ENCODE peak calls at places on chromosomes 16 and 17, in five cellular contexts. I is K562, E is H1, D is GM12878, Z is HepG2. J is an unnamed sample.

GRCh38 chr17:45240905-45241314 is 19.2 kb downstream of the FMNL1 start:
- DNase-seq in D (no peak), E (no peak), I (no peak), Z (no peak), J (no peak)

GRCh38 chr16:83769397-83770008 is 38.3 kb upstream of the HSBP1 start:
- DNase-seq in D (no peak), I (no peak), Z (no peak), E (no peak), J (no peak)

GRCh38 chr16:1788095-1788707 is 5.3 kb downstream of the IGFALS start:
- DNase-seq in I (no peak), D (no peak), E (no peak), Z (no peak), J (no peak)

GRCh38 chr17:8122923-8123694 is 797 bp downstream of the HES7 start:
- DNase-seq in Z (no peak), I (peak; percentile 24), D (no peak), E (peak; percentile 69), J (peak; percentile 48)

GRCh38 chr16:19884611-19885455 is at the start of gene GPRC5B:
- DNase-seq in D (no peak), E (peak; percentile 78), I (peak; percentile 62), Z (no peak), J (peak; percentile 91)

GRCh38 chr16:67869653-67870052 is 3.2 kb upstream of the EDC4 start:
- DNase-seq in E (no peak), I (no peak), D (no peak), Z (no peak), J (no peak)

GRCh38 chr17:68020451-68020779 is 15.1 kb upstream of the KPNA2 start:
- DNase-seq in I (no peak), D (no peak), E (no peak), Z (peak; percentile 41), J (no peak)

GRCh38 chr16:50626868-50627267 is 54.2 kb downstream of the SNX20 start:
- DNase-seq in Z (no peak), E (no peak), D (no peak), I (no peak), J (no peak)

GRCh38 chr16:84360170-84360569 is 8.2 kb upstream of the ATP2C2 start:
- DNase-seq in E (no peak), Z (no peak), I (no peak), D (no peak), J (no peak)

GRCh38 chr16:67226804-67227566 is at the start of gene TMEM208:
- DNase-seq in I (peak; percentile 99), E (peak; percentile 99), D (peak; percentile 97), Z (peak; percentile 99), J (peak; percentile 97)

GRCh38 chr16:5850632-5851175 is 753.1 kb upstream of the EEF2KMT start:
- DNase-seq in Z (no peak), D (no peak), I (no peak), E (no peak), J (no peak)

GRCh38 chr16:65876624-65877023 is 489.9 kb upstream of the CDH5 start:
- DNase-seq in Z (no peak), E (no peak), D (no peak), I (no peak), J (no peak)

GRCh38 chr17:33039874-33040273 is 48.2 kb downstream of the SPACA3 start:
- DNase-seq in E (no peak), D (no peak), Z (no peak), I (no peak), J (no peak)

GRCh38 chr16:81429045-81429521 is 15.5 kb upstream of the CMIP start:
- DNase-seq in Z (peak; percentile 76), D (no peak), E (no peak), I (peak; percentile 66), J (peak; percentile 56)

GRCh38 chr17:62713096-62713870 is 85.8 kb downstream of the MRC2 start:
- DNase-seq in I (no peak), D (no peak), E (no peak), Z (no peak), J (no peak)

GRCh38 chr16:24858219-24859041 is 12.7 kb downstream of the SLC5A11 start:
- DNase-seq in I (peak; percentile 67), Z (peak; percentile 72), E (peak; percentile 85), D (no peak), J (no peak)

GRCh38 chr16:67943619-67944503 is at the start of gene LCAT:
- DNase-seq in Z (peak; percentile 78), E (no peak), I (peak; percentile 48), D (no peak), J (no peak)

GRCh38 chr16:84004442-84004841 is 36.4 kb downstream of the NECAB2 start:
- DNase-seq in Z (no peak), I (no peak), E (no peak), D (no peak), J (no peak)

GRCh38 chr16:81237282-81237681 is 1.2 kb upstream of the BCO1 start:
- DNase-seq in D (no peak), Z (no peak), I (no peak), E (no peak), J (no peak)

GRCh38 chr16:29916979-29917378 is 9.0 kb downstream of the KCTD13 start:
- DNase-seq in Z (peak; percentile 41), E (no peak), I (no peak), D (no peak), J (peak; percentile 28)

GRCh38 chr16:49499018-49499785 is 125.6 kb downstream of the C16orf78 start:
- DNase-seq in D (no peak), I (no peak), Z (no peak), E (no peak), J (no peak)

GRCh38 chr17:44198721-44199552 is 747 bp downstream of the ATXN7L3 start:
- DNase-seq in I (peak; percentile 69), Z (no peak), D (no peak), E (peak; percentile 74), J (peak; percentile 97)

GRCh38 chr16:28538733-28539596 is at the start of gene NUPR1:
- DNase-seq in D (no peak), Z (peak; percentile 89), I (no peak), E (no peak), J (no peak)

GRCh38 chr16:9039208-9039607 is 52.2 kb upstream of the HAPSTR1 start:
- DNase-seq in D (no peak), E (no peak), I (peak; percentile 43), Z (no peak), J (no peak)

GRCh38 chr17:64309710-64310109 is 46.6 kb upstream of the TEX2 start:
- DNase-seq in E (no peak), D (no peak), I (no peak), Z (no peak), J (no peak)
- H2AFZ ChIP-seq in E (no peak overlapping the region), D (no peak overlapping the region), I (peak overlapping the region; percentile 14), Z (no peak overlapping the region), J (no peak overlapping the region)

DNA sequence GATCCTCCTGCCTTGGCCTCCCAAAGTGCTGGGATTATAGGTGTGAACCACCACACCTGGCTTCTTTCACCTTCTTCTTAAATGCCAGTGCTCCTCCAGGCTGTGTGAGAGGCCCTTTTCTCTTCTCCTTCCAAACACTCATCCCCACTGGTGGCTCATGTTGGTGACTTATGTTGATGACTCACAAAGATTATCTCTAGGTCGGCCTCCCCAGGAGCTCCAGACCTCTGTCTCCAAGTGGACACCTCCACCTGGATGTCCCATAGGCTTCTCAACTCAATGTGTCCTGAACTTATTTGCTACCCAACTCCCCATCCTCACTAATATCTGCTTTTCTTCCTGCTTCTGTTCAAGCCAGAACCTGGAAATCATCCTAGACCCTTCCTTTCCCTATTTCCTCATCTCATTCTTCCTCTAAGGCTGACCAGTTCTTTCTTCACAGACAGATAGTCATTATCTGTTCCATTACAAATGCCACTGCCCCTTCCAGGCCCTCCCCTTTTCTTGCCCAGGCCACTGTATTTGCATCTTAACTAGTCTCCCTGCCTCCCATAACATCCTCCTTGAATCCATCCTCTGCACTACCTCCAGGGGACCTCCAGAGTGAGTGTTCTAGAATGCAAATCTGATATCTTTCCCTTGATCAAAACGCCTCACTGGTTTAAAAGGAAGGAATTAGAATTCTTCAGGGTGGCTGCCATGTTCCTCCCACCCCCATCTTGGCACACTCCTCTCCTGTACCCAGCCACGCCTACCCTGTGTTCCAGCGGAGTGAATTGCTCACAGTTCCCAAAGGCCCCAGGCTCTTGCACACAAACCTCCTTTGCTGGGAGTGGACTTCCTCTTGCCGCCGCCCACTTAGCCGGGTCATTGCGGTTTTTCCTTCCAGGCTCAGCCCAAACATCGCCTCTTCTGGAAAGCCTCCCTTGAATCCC is 34.8 kb upstream of the FBXO47 start:
- DNase-seq in I (peak; percentile 77), D (no peak), E (no peak), Z (no peak), J (no peak)
- TF ChIP-seq GABPA in I (no peak), D (no peak), E (no peak), Z (no peak), J (no peak)

GRCh38 chr16:58419241-58420012 is 27.2 kb downstream of the GINS3 start:
- DNase-seq in E (peak; percentile 49), Z (no peak), I (no peak), D (no peak), J (no peak)

GRCh38 chr16:58417600-58417999 is 25.3 kb downstream of the GINS3 start:
- DNase-seq in E (no peak), Z (no peak), I (no peak), D (no peak), J (peak; percentile 49)

GRCh38 chr16:58418026-58418425 is 25.8 kb downstream of the GINS3 start:
- DNase-seq in E (no peak), Z (no peak), D (no peak), I (no peak), J (no peak)

GRCh38 chr16:58417035-58417434 is 24.8 kb downstream of the GINS3 start:
- DNase-seq in Z (no peak), E (no peak), I (no peak), D (no peak), J (no peak)

DNA sequence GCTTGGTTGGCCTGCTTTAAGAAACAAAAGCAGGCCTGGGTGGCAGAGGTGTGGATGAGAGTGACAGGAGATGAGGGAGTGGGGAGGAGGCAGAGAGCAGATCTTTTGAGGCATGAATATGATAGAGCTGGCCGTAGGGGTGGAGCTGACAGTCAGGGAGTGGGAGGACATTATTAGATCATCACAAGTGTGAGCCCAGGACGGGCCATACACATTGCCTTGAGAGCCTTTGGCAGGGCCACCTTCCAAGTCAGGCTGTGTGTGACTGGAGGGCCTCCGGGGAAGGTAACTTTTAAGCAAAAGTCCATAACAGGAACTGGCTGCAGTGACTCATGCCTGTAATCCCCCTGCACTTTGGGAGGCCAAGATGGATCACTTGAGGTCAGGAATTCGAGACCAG is 26.3 kb downstream of the GINS3 start:
- DNase-seq in I (peak; percentile 39), Z (no peak), E (no peak), D (no peak), J (no peak)
- H2AFZ ChIP-seq in I (peak overlapping the region; percentile 13), Z (no peak overlapping the region), E (no peak overlapping the region), D (no peak overlapping the region), J (peak overlapping the region; percentile 12)

DNA sequence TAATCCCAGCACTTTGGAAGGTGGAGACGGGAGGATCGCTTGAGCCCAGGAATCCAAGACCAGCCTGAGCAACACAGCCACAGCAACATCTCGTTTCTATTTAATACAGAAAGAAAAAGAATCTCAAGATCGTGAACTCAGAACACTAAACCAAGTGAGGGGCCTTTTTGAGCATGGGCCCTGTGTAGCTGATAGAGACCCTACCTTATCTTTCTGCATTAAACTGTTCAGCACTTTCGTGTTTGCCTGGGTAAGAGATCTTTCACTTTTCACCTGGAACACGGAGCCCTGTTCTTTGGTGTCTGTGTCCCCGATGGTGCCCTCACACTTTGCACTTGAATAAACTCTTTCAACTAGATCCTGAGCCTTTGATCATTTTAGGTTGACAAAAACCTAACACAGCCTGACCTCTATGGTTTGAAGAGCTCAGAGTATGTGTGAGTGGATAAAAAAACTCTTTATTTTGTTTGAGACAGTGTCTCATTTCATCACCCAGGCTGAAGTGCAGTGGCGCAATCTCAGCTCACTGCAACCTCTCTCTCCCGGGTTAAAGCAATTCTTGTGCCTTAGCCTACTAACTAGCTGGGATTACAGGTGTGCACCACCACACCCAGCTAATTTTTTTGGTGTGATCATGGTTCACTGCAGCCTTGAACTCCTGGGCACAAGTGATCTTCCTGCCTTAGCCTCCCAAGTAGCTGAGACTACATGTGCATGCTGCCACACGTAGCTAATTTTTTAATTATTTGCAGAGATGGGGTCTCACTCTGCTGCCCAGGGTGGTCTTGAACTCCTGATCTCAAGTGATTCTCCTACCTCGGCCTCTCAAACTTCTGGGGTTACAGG is 83.8 kb upstream of the GRIN2A start:
- DNase-seq in D (no peak), I (no peak), Z (peak; percentile 99), E (no peak), J (no peak)
- TF ChIP-seq GABPA in D (no peak), I (no peak), Z (no peak), E (no peak), J (no peak)